ENCODE peak calls at places on chromosomes 4 and X, in five cellular contexts. One of them, this sample, is unnamed.

GRCh38 chrX:44871114-44871645 is 1.8 kb upstream of the KDM6A start:
- DNase-seq in transverse colon: peak; percentile 29
- DNase-seq in Peyer's patch: no peak
- DNase-seq in prostate gland: no peak
- DNase-seq in GM12878: no peak
- DNase-seq in this sample: peak; percentile 48

GRCh38 chr4:32798471-32798870 is 2078.3 kb downstream of the PCDH7 start:
- DNase-seq in transverse colon: no peak
- DNase-seq in Peyer's patch: no peak
- DNase-seq in prostate gland: no peak
- DNase-seq in GM12878: no peak
- DNase-seq in this sample: no peak

GRCh38 chrX:115912372-115912897 is 258.1 kb upstream of the AGTR2 start:
- DNase-seq in transverse colon: peak; percentile 24
- DNase-seq in Peyer's patch: no peak
- DNase-seq in prostate gland: no peak
- DNase-seq in GM12878: peak; percentile 57
- DNase-seq in this sample: peak; percentile 47

GRCh38 chr4:162522724-162523123 is 358.9 kb upstream of the FSTL5 start:
- DNase-seq in transverse colon: no peak
- DNase-seq in Peyer's patch: no peak
- DNase-seq in prostate gland: no peak
- DNase-seq in GM12878: no peak
- DNase-seq in this sample: no peak

GRCh38 chr4:65367306-65367705 is 303.0 kb downstream of the EPHA5 start:
- DNase-seq in transverse colon: no peak
- DNase-seq in Peyer's patch: no peak
- DNase-seq in prostate gland: no peak
- DNase-seq in GM12878: no peak
- DNase-seq in this sample: no peak

GRCh38 chr4:85860066-85860465 is 385.1 kb downstream of the ARHGAP24 start:
- DNase-seq in transverse colon: no peak
- DNase-seq in Peyer's patch: no peak
- DNase-seq in prostate gland: no peak
- DNase-seq in GM12878: no peak
- DNase-seq in this sample: no peak

GRCh38 chr4:27366424-27366823 is 505.8 kb downstream of the STIM2 start:
- DNase-seq in transverse colon: no peak
- DNase-seq in Peyer's patch: no peak
- DNase-seq in prostate gland: no peak
- DNase-seq in GM12878: no peak
- DNase-seq in this sample: no peak

GRCh38 chr4:173317003-173317402 is 17.2 kb downstream of the HMGB2 start:
- DNase-seq in transverse colon: no peak
- DNase-seq in Peyer's patch: no peak
- DNase-seq in prostate gland: no peak
- DNase-seq in GM12878: no peak
- DNase-seq in this sample: no peak

GRCh38 chrX:12610079-12610478 is 181.1 kb upstream of the PRPS2 start:
- DNase-seq in transverse colon: no peak
- DNase-seq in Peyer's patch: no peak
- DNase-seq in prostate gland: no peak
- DNase-seq in GM12878: no peak
- DNase-seq in this sample: no peak

GRCh38 chr4:162131256-162131655 is 32.5 kb downstream of the FSTL5 start:
- DNase-seq in transverse colon: no peak
- DNase-seq in Peyer's patch: no peak
- DNase-seq in prostate gland: no peak
- DNase-seq in GM12878: no peak
- DNase-seq in this sample: no peak

GRCh38 chr4:10926025-10926424 is 241.5 kb upstream of the CLNK start:
- DNase-seq in transverse colon: no peak
- DNase-seq in Peyer's patch: no peak
- DNase-seq in prostate gland: no peak
- DNase-seq in GM12878: no peak
- DNase-seq in this sample: no peak

GRCh38 chr4:76301775-76302162 is 4.8 kb upstream of the STBD1 start:
- DNase-seq in transverse colon: no peak
- DNase-seq in Peyer's patch: no peak
- DNase-seq in prostate gland: no peak
- DNase-seq in GM12878: no peak
- DNase-seq in this sample: no peak

GRCh38 chrX:12419591-12419990 is 281.3 kb downstream of the FRMPD4 start:
- DNase-seq in transverse colon: no peak
- DNase-seq in Peyer's patch: no peak
- DNase-seq in prostate gland: no peak
- DNase-seq in GM12878: no peak
- DNase-seq in this sample: no peak

GRCh38 chr4:81352476-81352875 is 119.2 kb downstream of the RASGEF1B start:
- DNase-seq in transverse colon: no peak
- DNase-seq in Peyer's patch: no peak
- DNase-seq in prostate gland: no peak
- DNase-seq in GM12878: no peak
- DNase-seq in this sample: no peak

GRCh38 chr4:66562276-66562806 is 892.1 kb upstream of the EPHA5 start:
- DNase-seq in transverse colon: no peak
- DNase-seq in Peyer's patch: no peak
- DNase-seq in prostate gland: no peak
- DNase-seq in GM12878: no peak
- DNase-seq in this sample: no peak

GRCh38 chrX:131795442-131796229 is 227.5 kb upstream of the STK26 start:
- DNase-seq in transverse colon: peak; percentile 28
- DNase-seq in Peyer's patch: no peak
- DNase-seq in prostate gland: no peak
- DNase-seq in GM12878: no peak
- DNase-seq in this sample: no peak

GRCh38 chrX:139875831-139876230 is 57.0 kb downstream of the ATP11C start:
- DNase-seq in transverse colon: no peak
- DNase-seq in Peyer's patch: no peak
- DNase-seq in prostate gland: no peak
- DNase-seq in GM12878: no peak
- DNase-seq in this sample: no peak

GRCh38 chrX:53768451-53769246 is 82.1 kb upstream of the HUWE1 start:
- DNase-seq in transverse colon: no peak
- DNase-seq in Peyer's patch: no peak
- DNase-seq in prostate gland: no peak
- DNase-seq in GM12878: no peak
- DNase-seq in this sample: no peak

GRCh38 chrX:154749856-154750255 is 1.0 kb downstream of the GAB3 start:
- DNase-seq in transverse colon: no peak
- DNase-seq in Peyer's patch: no peak
- DNase-seq in prostate gland: no peak
- DNase-seq in GM12878: no peak
- DNase-seq in this sample: no peak

GRCh38 chrX:154750301-154751120 is at the start of gene GAB3:
- DNase-seq in transverse colon: peak; percentile 46
- DNase-seq in Peyer's patch: peak; percentile 66
- DNase-seq in prostate gland: no peak
- DNase-seq in GM12878: no peak
- DNase-seq in this sample: no peak

GRCh38 chrX:154748712-154749339 is 2.1 kb downstream of the GAB3 start:
- DNase-seq in transverse colon: no peak
- DNase-seq in Peyer's patch: peak; percentile 58
- DNase-seq in prostate gland: no peak
- DNase-seq in GM12878: no peak
- DNase-seq in this sample: peak; percentile 19

GRCh38 chrX:154751669-154752271 is 893 bp upstream of the GAB3 start:
- DNase-seq in transverse colon: no peak
- DNase-seq in Peyer's patch: no peak
- DNase-seq in prostate gland: no peak
- DNase-seq in GM12878: no peak
- DNase-seq in this sample: no peak

DNA sequence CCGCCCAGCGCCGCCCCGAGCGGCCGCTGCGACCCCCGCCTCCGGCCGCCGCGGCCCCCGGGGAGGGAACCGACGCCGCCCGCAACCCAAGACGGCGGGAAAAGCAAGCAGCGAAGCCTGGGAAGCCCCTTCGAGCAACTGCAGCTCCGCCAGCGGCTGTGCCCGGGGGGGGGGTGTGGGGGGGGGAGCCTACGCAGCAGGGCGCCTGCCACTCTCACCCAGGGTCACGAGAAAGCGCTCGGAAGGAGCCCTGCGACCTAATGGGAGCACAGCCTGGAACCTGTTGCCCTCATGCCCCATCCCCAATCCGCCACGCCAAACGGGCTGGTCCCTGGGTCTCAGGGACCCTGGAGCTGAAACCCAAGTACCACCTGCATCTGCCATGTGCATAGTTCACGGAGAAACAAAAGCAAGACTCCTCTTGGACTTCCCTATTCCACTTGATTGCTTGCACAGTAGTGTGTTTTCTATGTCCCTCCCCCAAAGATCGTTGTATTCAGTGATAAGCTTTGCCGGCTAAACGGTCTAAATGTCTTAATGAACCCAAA is 318 bp upstream of the GAB3 start:
- DNase-seq in transverse colon: no peak
- DNase-seq in Peyer's patch: no peak
- DNase-seq in prostate gland: no peak
- DNase-seq in GM12878: no peak
- DNase-seq in this sample: no peak
- H3K4me3 ChIP-seq in transverse colon: peak overlapping the region; percentile 37
- H3K4me3 ChIP-seq in Peyer's patch: peak overlapping the region; percentile 49
- H3K4me3 ChIP-seq in prostate gland: peak overlapping the region; percentile 32
- H3K4me3 ChIP-seq in GM12878: no peak overlapping the region
- H3K4me3 ChIP-seq in this sample: no peak overlapping the region

DNA sequence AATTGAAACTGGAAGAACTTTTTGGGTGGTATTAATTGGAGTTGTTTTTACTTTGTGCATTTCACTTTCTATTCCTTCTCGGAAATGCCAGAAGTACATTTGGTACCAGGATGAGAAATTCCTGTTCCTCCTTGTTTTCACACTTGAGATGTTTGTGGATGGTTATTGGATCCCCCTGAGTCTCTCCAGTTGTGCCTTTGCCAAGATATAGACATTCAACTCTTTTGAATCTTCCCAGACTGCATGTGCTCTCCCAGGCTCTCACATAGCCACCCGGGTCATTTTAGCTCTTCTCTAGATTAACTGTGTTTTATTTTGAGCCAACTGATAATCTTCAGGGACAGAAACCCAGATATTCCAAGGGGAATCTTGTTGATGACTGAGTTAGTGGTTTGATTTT is 120.5 kb downstream of the AFF1 start:
- DNase-seq in transverse colon: no peak
- DNase-seq in Peyer's patch: no peak
- DNase-seq in prostate gland: no peak
- DNase-seq in GM12878: no peak
- DNase-seq in this sample: no peak
- H3K27ac ChIP-seq in transverse colon: peak overlapping the region; percentile 82
- H3K27ac ChIP-seq in Peyer's patch: no peak overlapping the region
- H3K27ac ChIP-seq in prostate gland: no peak overlapping the region
- H3K27ac ChIP-seq in GM12878: peak overlapping the region; percentile 40
- H3K27ac ChIP-seq in this sample: peak overlapping the region; percentile 3

GRCh38 chrX:154758696-154759095 is 4.0 kb upstream of the DKC1 start:
- DNase-seq in transverse colon: no peak
- DNase-seq in Peyer's patch: no peak
- DNase-seq in prostate gland: no peak
- DNase-seq in GM12878: no peak
- DNase-seq in this sample: no peak

GRCh38 chrX:154761977-154762528 is 611 bp upstream of the DKC1 start:
- DNase-seq in transverse colon: peak; percentile 34
- DNase-seq in Peyer's patch: no peak
- DNase-seq in prostate gland: peak; percentile 19
- DNase-seq in GM12878: no peak
- DNase-seq in this sample: peak; percentile 19

DNA sequence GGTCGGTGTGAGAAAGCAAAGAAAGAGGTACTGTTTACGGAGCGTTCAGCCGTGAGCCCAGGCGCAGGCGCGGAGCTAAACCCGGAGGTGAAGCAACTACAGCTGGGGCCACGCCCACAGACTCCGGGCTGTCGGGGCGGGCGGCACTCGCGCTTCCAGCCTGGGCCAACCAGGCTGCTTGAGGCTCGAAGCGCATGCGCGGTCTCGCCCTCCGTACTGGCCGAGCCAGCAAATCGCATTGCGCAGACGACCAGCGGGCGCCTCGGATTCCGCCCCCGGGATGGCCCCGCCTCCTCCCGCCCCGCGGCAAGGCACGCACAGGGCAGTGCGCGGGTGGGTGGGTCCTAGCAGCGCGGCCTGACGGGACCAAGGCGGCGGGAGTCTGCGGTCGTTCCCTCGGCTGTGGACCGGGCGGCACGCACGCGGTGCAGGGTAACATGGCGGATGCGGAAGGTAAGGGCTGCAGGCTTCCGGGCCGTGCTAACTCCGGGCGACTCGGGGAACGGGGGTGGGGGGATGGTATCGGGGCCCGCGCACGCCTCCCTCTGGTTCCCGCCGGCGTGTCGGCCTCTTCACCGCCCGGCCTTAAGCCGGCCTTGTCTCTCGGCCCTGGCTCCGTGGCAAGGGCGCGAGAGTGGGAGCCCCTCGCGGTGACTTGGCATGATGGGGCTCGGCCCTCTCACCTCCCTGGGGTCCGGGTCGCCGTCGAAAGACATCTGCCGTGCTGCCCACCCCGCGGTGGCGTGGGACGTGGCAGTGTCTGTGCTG is at the start of gene DKC1:
- DNase-seq in transverse colon: peak; percentile 96
- DNase-seq in Peyer's patch: peak; percentile 98
- DNase-seq in prostate gland: peak; percentile 90
- DNase-seq in GM12878: peak; percentile 82
- DNase-seq in this sample: peak; percentile 97
- TF ChIP-seq POLR2A in transverse colon: peak; percentile 48
- TF ChIP-seq POLR2A in Peyer's patch: peak; percentile 7
- TF ChIP-seq POLR2A in prostate gland: no peak
- TF ChIP-seq POLR2A in GM12878: peak; percentile 90
- TF ChIP-seq POLR2A in this sample: peak; percentile 40

GRCh38 chr4:155248002-155248896 is 39.8 kb downstream of the NPY2R start:
- DNase-seq in transverse colon: no peak
- DNase-seq in Peyer's patch: no peak
- DNase-seq in prostate gland: no peak
- DNase-seq in GM12878: no peak
- DNase-seq in this sample: no peak
- H3K4me3 ChIP-seq in transverse colon: no peak overlapping the region
- H3K4me3 ChIP-seq in Peyer's patch: no peak overlapping the region
- H3K4me3 ChIP-seq in prostate gland: no peak overlapping the region
- H3K4me3 ChIP-seq in GM12878: no peak overlapping the region
- H3K4me3 ChIP-seq in this sample: no peak overlapping the region

GRCh38 chr4:139253046-139253445 is 27.0 kb downstream of the MGARP start:
- DNase-seq in transverse colon: no peak
- DNase-seq in Peyer's patch: no peak
- DNase-seq in prostate gland: no peak
- DNase-seq in GM12878: no peak
- DNase-seq in this sample: no peak
- H3K27ac ChIP-seq in transverse colon: no peak overlapping the region
- H3K27ac ChIP-seq in Peyer's patch: no peak overlapping the region
- H3K27ac ChIP-seq in prostate gland: no peak overlapping the region
- H3K27ac ChIP-seq in GM12878: no peak overlapping the region
- H3K27ac ChIP-seq in this sample: no peak overlapping the region

This sample was measured in body of pancreas.